ENCODE peak calls at places on chromosomes 11 and 22, in six cellular contexts. One of them, this sample, is unnamed.
A peak's percentile ranks its signal among the peaks of the same experiment; 100 is the strongest.

GRCh38 chr11:25547293-25547692 is 784.6 kb upstream of the ANO3 start:
- DNase-seq in neuronal stem cell: no peak
- DNase-seq in T-cell: no peak
- DNase-seq in adipocyte: no peak
- DNase-seq in NCI-H2029: no peak
- DNase-seq in cardiac fibroblast: no peak
- DNase-seq in this sample: no peak

GRCh38 chr11:119671561-119672015 is 57.4 kb downstream of the NECTIN1 start:
- DNase-seq in neuronal stem cell: no peak
- DNase-seq in T-cell: no peak
- DNase-seq in adipocyte: no peak
- DNase-seq in NCI-H2029: peak; percentile 66
- DNase-seq in cardiac fibroblast: peak; percentile 57
- DNase-seq in this sample: peak; percentile 36

GRCh38 chr11:83982825-83983224 is 696.7 kb upstream of the CCDC90B start:
- DNase-seq in neuronal stem cell: no peak
- DNase-seq in T-cell: no peak
- DNase-seq in adipocyte: no peak
- DNase-seq in NCI-H2029: no peak
- DNase-seq in cardiac fibroblast: no peak
- DNase-seq in this sample: no peak

GRCh38 chr11:2211113-2211971 is 39.7 kb upstream of the TH start:
- DNase-seq in neuronal stem cell: peak; percentile 51
- DNase-seq in T-cell: no peak
- DNase-seq in adipocyte: no peak
- DNase-seq in NCI-H2029: peak; percentile 38
- DNase-seq in cardiac fibroblast: no peak
- DNase-seq in this sample: no peak

GRCh38 chr11:116715383-116715782 is 57.4 kb downstream of the BUD13 start:
- DNase-seq in neuronal stem cell: no peak
- DNase-seq in T-cell: no peak
- DNase-seq in adipocyte: no peak
- DNase-seq in NCI-H2029: no peak
- DNase-seq in cardiac fibroblast: no peak
- DNase-seq in this sample: no peak

GRCh38 chr11:131033151-131033651 is 116.9 kb upstream of the SNX19 start:
- DNase-seq in neuronal stem cell: no peak
- DNase-seq in T-cell: no peak
- DNase-seq in adipocyte: peak; percentile 77
- DNase-seq in NCI-H2029: no peak
- DNase-seq in cardiac fibroblast: peak; percentile 79
- DNase-seq in this sample: no peak

GRCh38 chr11:116515666-116516184 is 257.1 kb downstream of the BUD13 start:
- DNase-seq in neuronal stem cell: no peak
- DNase-seq in T-cell: no peak
- DNase-seq in adipocyte: no peak
- DNase-seq in NCI-H2029: peak; percentile 92
- DNase-seq in cardiac fibroblast: no peak
- DNase-seq in this sample: no peak

GRCh38 chr11:134576721-134577171 is 164.7 kb upstream of the B3GAT1 start:
- DNase-seq in neuronal stem cell: no peak
- DNase-seq in T-cell: no peak
- DNase-seq in adipocyte: no peak
- DNase-seq in NCI-H2029: no peak
- DNase-seq in cardiac fibroblast: no peak
- DNase-seq in this sample: no peak

GRCh38 chr11:66264893-66265292 is 3.5 kb upstream of the RAB1B start:
- DNase-seq in neuronal stem cell: no peak
- DNase-seq in T-cell: no peak
- DNase-seq in adipocyte: peak; percentile 24
- DNase-seq in NCI-H2029: no peak
- DNase-seq in cardiac fibroblast: no peak
- DNase-seq in this sample: peak; percentile 41

GRCh38 chr22:23696326-23696851 is 5.6 kb downstream of the RGL4 start:
- DNase-seq in neuronal stem cell: no peak
- DNase-seq in T-cell: peak; percentile 84
- DNase-seq in adipocyte: no peak
- DNase-seq in NCI-H2029: no peak
- DNase-seq in cardiac fibroblast: peak; percentile 39
- DNase-seq in this sample: peak; percentile 69

GRCh38 chr11:126680109-126680508 is 320.5 kb downstream of the KIRREL3 start:
- DNase-seq in neuronal stem cell: no peak
- DNase-seq in T-cell: no peak
- DNase-seq in adipocyte: no peak
- DNase-seq in NCI-H2029: no peak
- DNase-seq in cardiac fibroblast: no peak
- DNase-seq in this sample: no peak